ENCODE peak calls at places on chromosomes 2 and 18, in five cellular contexts. B, D, T, Z and X are unnamed samples.

GRCh38 chr2:22694856-22695255 is 690.1 kb upstream of the KLHL29 start:
- DNase-seq in D (no peak), Z (no peak), B (no peak), T (no peak), X (no peak)

GRCh38 chr2:138327967-138328366 is 173.6 kb upstream of the SPOPL start:
- DNase-seq in B (no peak), D (no peak), T (no peak), Z (no peak), X (no peak)

GRCh38 chr2:230203110-230203676 is 16.6 kb downstream of the SP110 start:
- DNase-seq in D (peak), T (no peak), B (no peak), Z (no peak), X (no peak)

GRCh38 chr18:80088823-80089222 is 20.2 kb upstream of the ADNP2 start:
- DNase-seq in Z (no peak), T (no peak), D (no peak), B (no peak), X (no peak)

GRCh38 chr2:235171511-235172130 is 219.8 kb downstream of the SH3BP4 start:
- DNase-seq in Z (no peak), B (no peak), T (peak), D (no peak), X (no peak)

GRCh38 chr18:32072321-32072720 is 19.4 kb upstream of the RNF138 start:
- DNase-seq in B (no peak), T (no peak), D (no peak), Z (peak), X (peak)

GRCh38 chr18:25494888-25495287 is 142.9 kb upstream of the ZNF521 start:
- DNase-seq in D (no peak), B (no peak), T (no peak), Z (no peak), X (no peak)

GRCh38 chr18:27413495-27414401 is 228.6 kb upstream of the CHST9 start:
- DNase-seq in D (no peak), B (no peak), Z (no peak), T (no peak), X (no peak)

DNA sequence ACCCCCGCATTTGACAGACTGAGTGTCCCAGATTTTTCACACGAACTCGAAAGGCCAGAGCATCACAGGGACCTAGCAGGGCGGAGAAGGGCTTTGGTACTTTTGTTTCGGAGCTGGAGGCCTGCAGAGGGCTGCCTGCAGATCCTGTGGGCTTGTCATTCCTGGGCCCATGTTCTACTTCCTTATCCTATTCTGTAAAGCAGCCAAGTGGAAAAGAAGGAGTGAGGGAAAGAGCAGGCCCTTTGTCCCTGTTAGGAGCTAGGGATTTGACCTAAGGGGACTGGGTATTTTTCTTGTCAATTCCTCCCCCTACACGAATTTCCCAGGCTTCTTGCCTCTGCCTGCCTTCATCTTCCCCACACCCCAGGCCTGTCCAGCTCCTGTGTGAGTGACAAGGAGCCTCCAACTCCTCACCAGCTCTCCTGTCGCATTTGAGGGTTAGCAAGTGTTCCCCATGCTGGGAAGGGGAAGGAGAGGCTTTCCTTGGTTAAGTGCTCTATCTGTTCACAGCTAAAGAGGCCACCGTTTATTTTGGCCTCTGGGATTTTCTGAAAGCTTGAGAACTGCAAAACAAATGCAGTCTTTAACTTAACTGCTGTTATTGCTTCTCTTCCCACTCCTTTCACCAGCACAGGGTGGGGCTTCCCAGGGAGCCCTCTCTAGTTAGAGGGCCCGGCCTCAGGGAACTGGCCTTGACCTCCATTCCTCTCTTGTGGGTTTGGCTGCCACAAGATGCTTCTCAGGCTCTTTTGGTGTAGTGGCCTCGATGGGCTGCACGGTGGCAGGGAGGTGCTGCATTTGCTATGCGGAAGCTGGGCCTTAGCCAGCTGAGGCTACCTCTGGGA is 61.2 kb downstream of the SGPP2 start:
- DNase-seq in Z (no peak), D (no peak), T (no peak), B (no peak), X (no peak)
- TF ChIP-seq JUND in Z (no peak), D (no peak), T (no peak), B (no peak), X (no peak)

DNA sequence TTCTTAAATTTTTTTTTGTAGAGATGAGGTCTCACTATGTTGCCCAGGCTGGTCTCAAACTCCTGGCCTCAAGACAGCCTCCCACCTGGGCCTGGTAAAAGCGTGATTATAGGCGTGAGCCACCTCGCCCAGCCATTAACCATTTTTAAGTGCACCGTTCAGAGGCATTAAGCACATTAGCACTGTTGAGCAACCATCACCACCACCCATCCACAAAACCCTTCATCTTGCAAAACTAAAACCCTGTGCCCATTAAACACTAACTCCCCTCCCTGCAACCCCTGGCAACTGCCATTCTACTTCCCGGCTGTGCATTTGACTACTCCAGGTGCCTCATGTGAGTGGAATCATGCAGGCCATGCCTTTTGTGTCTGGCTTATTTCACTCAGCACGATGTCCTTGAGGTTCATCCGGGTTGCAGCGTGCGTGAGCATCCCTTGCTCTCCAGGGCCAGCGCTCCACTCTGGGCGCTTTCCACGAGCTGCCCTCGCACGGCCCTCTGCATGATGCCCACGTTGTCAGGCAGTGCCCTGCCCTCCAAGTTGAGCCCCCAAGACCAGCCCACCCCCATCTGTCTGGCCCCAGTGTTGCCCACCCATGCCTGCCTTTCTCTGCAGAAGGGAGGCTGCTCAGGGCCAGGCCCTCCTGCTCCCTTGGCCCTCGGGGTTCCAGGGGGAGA is 63.0 kb upstream of the GLI2 start:
- DNase-seq in D (no peak), Z (no peak), B (no peak), T (no peak), X (no peak)
- TF ChIP-seq JUND in D (no peak), Z (no peak), B (no peak), T (no peak), X (no peak)

DNA sequence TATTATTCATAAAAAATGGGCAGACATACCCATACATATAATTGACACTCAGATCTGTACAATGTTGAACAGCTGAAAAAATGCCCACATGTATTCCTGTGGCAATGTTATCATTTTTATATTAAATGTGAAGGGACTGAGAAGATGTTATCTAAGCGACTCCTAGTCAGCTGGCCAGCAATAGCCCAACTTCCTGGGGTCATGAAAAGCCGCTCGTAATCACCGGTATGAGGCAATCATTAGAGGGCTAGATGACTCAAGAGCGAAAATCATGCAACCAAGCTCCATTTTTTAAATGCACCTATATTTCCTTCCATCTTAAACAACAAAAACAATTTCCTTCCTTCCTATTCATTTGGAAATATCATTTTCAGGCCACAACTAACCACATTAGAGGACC is 274.6 kb upstream of the CCDC68 start:
- DNase-seq in B (no peak), Z (no peak), T (no peak), D (no peak), X (no peak)
- TF ChIP-seq JUND in B (no peak), Z (no peak), T (no peak), D (no peak), X (no peak)

GRCh38 chr18:76978616-76979015 is 154.0 kb downstream of the MBP start:
- DNase-seq in D (no peak), B (no peak), Z (no peak), T (no peak), X (no peak)
- TF ChIP-seq JUND in D (no peak), B (no peak), Z (no peak), T (no peak), X (no peak)

DNA sequence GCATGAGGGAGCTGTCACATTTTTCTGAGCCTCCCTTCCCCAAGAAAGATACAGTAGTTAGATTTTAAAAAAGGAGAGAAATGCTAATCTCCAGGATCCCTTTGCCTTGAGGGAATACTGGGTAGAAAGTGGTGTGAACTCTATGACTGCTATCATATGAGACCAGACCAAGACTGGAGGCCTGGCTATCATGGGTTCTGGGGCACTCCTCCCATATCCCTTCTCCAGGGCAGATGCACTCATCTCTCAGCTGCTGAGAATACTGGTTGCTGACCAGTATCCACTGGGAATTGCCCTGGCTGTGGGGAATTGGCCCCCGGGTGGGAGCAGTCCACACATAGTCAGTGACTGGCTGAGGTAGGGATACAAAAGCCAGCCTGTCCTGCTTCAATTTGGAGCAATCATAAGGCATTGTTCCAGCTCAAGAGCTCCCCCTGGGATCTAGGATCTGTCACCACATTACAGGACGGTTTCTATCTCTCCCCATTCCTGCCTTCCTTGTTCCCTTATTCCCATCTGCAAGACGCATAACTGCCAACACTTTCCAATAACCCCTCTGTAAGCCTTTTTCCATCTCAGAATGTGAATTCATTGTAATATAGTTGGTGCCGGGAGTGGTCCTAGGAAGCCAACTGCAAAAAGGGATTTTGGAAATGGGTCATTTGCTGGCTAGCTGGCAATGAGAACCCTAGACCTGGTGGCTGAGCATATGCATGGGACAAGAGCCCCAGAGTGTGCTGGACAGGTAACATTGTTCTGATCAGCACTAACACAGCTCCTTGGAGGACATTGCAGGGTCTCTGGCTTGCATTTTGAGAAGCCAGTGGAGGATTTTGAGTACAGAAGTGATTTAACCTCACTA is 35.4 kb upstream of the REEP1 start:
- DNase-seq in B (peak), Z (peak), T (peak), D (no peak), X (peak)
- TF ChIP-seq JUND in B (no peak), Z (no peak), T (no peak), D (no peak), X (no peak)

GRCh38 chr18:66872277-66872676 is 268.4 kb upstream of the CDH19 start:
- DNase-seq in Z (no peak), B (no peak), T (peak), D (no peak), X (peak)
- TF ChIP-seq JUND in Z (no peak), B (no peak), T (no peak), D (no peak), X (no peak)

DNA sequence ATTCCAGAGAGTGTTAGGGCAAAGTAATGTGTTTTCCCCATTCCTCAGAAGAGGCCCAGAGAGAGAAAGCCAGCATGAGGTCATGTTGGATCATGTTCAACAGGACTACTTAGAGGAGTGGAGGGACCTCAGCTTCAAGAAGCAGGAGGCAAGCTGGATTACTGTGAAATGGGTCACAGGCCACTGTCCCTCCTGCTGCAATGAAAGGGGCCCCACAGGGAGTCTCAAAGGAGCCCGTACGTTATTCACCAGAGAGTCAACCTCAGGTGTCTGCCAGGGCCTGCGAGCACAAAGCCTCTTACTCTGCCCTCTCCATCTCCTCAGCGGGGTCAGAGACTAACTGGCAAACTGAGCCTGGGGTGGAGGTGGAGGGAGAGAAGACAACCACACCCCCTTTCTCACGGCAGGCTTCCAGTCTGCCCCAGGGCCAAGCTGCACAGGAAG is 27.2 kb upstream of the ACYP2 start:
- DNase-seq in B (no peak), D (no peak), Z (no peak), T (no peak), X (no peak)
- TF ChIP-seq JUND in B (no peak), D (no peak), Z (no peak), T (no peak), X (no peak)

GRCh38 chr2:212959469-212960117 is 191.8 kb downstream of the IKZF2 start:
- DNase-seq in T (no peak), Z (no peak), B (no peak), D (no peak), X (no peak)

GRCh38 chr2:212957624-212958023 is 193.8 kb downstream of the IKZF2 start:
- DNase-seq in D (no peak), B (no peak), Z (no peak), T (no peak), X (no peak)

GRCh38 chr2:212960336-212960735 is 191.1 kb downstream of the IKZF2 start:
- DNase-seq in D (no peak), B (no peak), Z (no peak), T (no peak), X (no peak)

GRCh38 chr2:212958133-212958532 is 193.3 kb downstream of the IKZF2 start:
- DNase-seq in T (no peak), B (no peak), D (no peak), Z (no peak), X (no peak)

DNA sequence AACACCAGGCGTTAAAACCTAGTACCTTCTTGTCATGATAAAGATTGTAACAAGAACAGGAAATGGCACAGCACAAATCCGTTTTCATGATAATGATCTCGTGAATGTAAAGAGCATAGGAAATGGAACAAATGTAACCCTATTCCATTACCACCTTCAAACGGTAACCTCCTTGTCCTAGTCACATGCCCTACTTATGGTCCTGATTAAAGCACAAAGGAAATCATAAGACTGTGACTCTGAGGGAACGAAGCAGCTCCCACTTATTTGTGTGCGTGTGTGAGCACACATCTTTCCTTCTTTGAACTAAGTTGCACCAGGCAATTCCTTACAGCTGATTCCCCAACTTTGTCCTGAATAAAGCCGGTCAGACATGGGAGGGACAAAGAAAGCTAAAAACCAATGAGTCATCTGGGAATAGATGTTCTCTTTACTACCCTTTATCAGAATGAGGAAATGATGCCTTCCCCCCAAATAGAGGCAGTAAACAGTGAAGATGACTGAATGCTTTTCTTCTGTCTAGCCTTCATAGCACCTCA is 192.6 kb downstream of the IKZF2 start:
- DNase-seq in Z (no peak), T (no peak), B (no peak), D (no peak), X (no peak)
- TF ChIP-seq JUND in Z (no peak), T (no peak), B (no peak), D (no peak), X (no peak)

GRCh38 chr2:225091336-225091735 is 49.1 kb upstream of the DOCK10 start:
- DNase-seq in Z (no peak), D (no peak), B (peak), T (no peak), X (no peak)
- TF ChIP-seq JUND in Z (no peak), D (no peak), B (peak), T (peak), X (no peak)